ENCODE peak calls at places on chromosomes 5 and 9, in four cellular contexts. One of them, this sample, is unnamed. For H3K4me1, the result is how much of the 10 kb centered on the place peaks cover.

GRCh38 chr5:132300572-132301340 is 6.6 kb downstream of the SLC22A4 start:
- DNase-seq in right lobe of liver: peak
- DNase-seq in A549: no peak
- DNase-seq in PC-3: no peak
- DNase-seq in this sample: no peak

GRCh38 chr9:124449381-124450151 is 685 bp upstream of the ADGRD2 start:
- DNase-seq in PC-3: no peak
- DNase-seq in A549: peak
- DNase-seq in right lobe of liver: peak
- DNase-seq in this sample: no peak

GRCh38 chr9:124371183-124371582 is 44.1 kb downstream of the PSMB7 start:
- DNase-seq in right lobe of liver: no peak
- DNase-seq in PC-3: no peak
- DNase-seq in A549: no peak
- DNase-seq in this sample: no peak

GRCh38 chr5:65722575-65723424 is 795 bp downstream of the NLN start:
- DNase-seq in right lobe of liver: no peak
- DNase-seq in PC-3: peak
- DNase-seq in A549: peak
- DNase-seq in this sample: no peak

GRCh38 chr9:27125936-27126335 is 16.9 kb downstream of the TEK start:
- DNase-seq in right lobe of liver: no peak
- DNase-seq in PC-3: peak
- DNase-seq in A549: no peak
- DNase-seq in this sample: no peak

GRCh38 chr9:92654481-92655301 is 15.2 kb downstream of the IPPK start:
- DNase-seq in right lobe of liver: no peak
- DNase-seq in PC-3: peak
- DNase-seq in A549: no peak
- DNase-seq in this sample: peak

GRCh38 chr9:90969021-90969675 is 167.5 kb downstream of the SYK start:
- DNase-seq in A549: no peak
- DNase-seq in right lobe of liver: no peak
- DNase-seq in PC-3: no peak
- DNase-seq in this sample: no peak

GRCh38 chr5:77900691-77901090 is 124.6 kb upstream of the TBCA start:
- DNase-seq in A549: no peak
- DNase-seq in PC-3: no peak
- DNase-seq in right lobe of liver: no peak
- DNase-seq in this sample: no peak

GRCh38 chr5:11904270-11904906 is at the start of gene CTNND2:
- DNase-seq in right lobe of liver: peak
- DNase-seq in PC-3: peak
- DNase-seq in A549: peak
- DNase-seq in this sample: peak

GRCh38 chr5:61306531-61307195 is 25.4 kb upstream of the ZSWIM6 start:
- DNase-seq in A549: peak
- DNase-seq in right lobe of liver: no peak
- DNase-seq in PC-3: no peak
- DNase-seq in this sample: no peak

GRCh38 chr5:108521841-108522506 is 140.1 kb upstream of the FBXL17 start:
- DNase-seq in A549: peak
- DNase-seq in right lobe of liver: no peak
- DNase-seq in PC-3: peak
- DNase-seq in this sample: no peak

GRCh38 chr5:14429102-14429501 is 152.5 kb upstream of the OTULINL start:
- DNase-seq in PC-3: no peak
- DNase-seq in right lobe of liver: no peak
- DNase-seq in A549: no peak
- DNase-seq in this sample: no peak

GRCh38 chr5:134097221-134097620 is 17.3 kb upstream of the TCF7 start:
- DNase-seq in PC-3: no peak
- DNase-seq in right lobe of liver: peak
- DNase-seq in A549: no peak
- DNase-seq in this sample: no peak

GRCh38 chr5:134024811-134025210 is 20.0 kb upstream of the VDAC1 start:
- DNase-seq in A549: no peak
- DNase-seq in PC-3: no peak
- DNase-seq in right lobe of liver: no peak
- DNase-seq in this sample: no peak

GRCh38 chr5:132457371-132458225 is 33.0 kb downstream of the IRF1 start:
- DNase-seq in A549: no peak
- DNase-seq in right lobe of liver: peak
- DNase-seq in PC-3: no peak
- DNase-seq in this sample: peak

GRCh38 chr5:52693279-52693678 is 94.4 kb upstream of the ITGA1 start:
- DNase-seq in A549: peak
- DNase-seq in PC-3: peak
- DNase-seq in right lobe of liver: peak
- DNase-seq in this sample: no peak

GRCh38 chr5:43315262-43315661 is 2.0 kb upstream of the HMGCS1 start:
- DNase-seq in A549: peak
- DNase-seq in PC-3: peak
- DNase-seq in right lobe of liver: no peak
- DNase-seq in this sample: no peak

GRCh38 chr9:134558124-134558805 is 83.3 kb upstream of the COL5A1 start:
- DNase-seq in A549: no peak
- DNase-seq in PC-3: no peak
- DNase-seq in right lobe of liver: no peak
- DNase-seq in this sample: peak

GRCh38 chr5:37851305-37851704 is 11.5 kb upstream of the GDNF start:
- DNase-seq in A549: no peak
- DNase-seq in right lobe of liver: no peak
- DNase-seq in PC-3: no peak
- DNase-seq in this sample: no peak

GRCh38 chr5:37858250-37858649 is 18.4 kb upstream of the GDNF start:
- DNase-seq in right lobe of liver: no peak
- DNase-seq in A549: no peak
- DNase-seq in PC-3: no peak
- DNase-seq in this sample: no peak

GRCh38 chr5:37857696-37858095 is 17.9 kb upstream of the GDNF start:
- DNase-seq in A549: no peak
- DNase-seq in PC-3: no peak
- DNase-seq in right lobe of liver: no peak
- DNase-seq in this sample: no peak

GRCh38 chr5:37859805-37860204 is 20.0 kb upstream of the GDNF start:
- DNase-seq in A549: no peak
- DNase-seq in right lobe of liver: no peak
- DNase-seq in PC-3: no peak
- DNase-seq in this sample: no peak

GRCh38 chr5:37855438-37855837 is 15.6 kb upstream of the GDNF start:
- DNase-seq in right lobe of liver: no peak
- DNase-seq in PC-3: no peak
- DNase-seq in A549: no peak
- DNase-seq in this sample: no peak
- H3K4me1 ChIP-seq in right lobe of liver: under half
- H3K4me1 ChIP-seq in PC-3: under half
- H3K4me1 ChIP-seq in A549: under half
- H3K4me1 ChIP-seq in this sample: under half

DNA sequence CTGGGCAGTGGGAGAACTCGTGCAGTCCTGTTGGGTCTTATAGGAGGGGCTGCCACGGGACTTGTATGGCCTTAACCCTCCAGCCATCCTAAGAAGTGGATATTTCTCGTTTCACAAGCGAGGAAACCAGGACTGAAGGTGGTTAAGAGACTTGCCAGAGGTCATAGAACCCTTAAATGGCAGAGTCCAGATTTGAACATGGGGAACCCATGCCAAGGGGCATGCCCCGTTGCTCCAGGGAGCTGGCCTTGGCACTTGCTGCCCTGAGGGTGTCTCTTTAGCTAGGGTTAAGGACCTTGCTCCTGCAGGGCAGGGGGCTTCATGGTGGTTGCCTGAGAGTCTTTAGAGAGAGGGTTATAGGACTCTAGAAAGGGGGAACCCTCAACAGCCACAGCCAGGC is 63.4 kb downstream of the DAB2IP start:
- DNase-seq in PC-3: no peak
- DNase-seq in A549: no peak
- DNase-seq in right lobe of liver: no peak
- DNase-seq in this sample: no peak
- H3K4me1 ChIP-seq in PC-3: under half
- H3K4me1 ChIP-seq in A549: under half
- H3K4me1 ChIP-seq in right lobe of liver: under half
- H3K4me1 ChIP-seq in this sample: under half

GRCh38 chr9:128099932-128100491 is 27.5 kb downstream of the PTGES2 start:
- DNase-seq in PC-3: no peak
- DNase-seq in A549: no peak
- DNase-seq in right lobe of liver: peak
- DNase-seq in this sample: peak

GRCh38 chr9:128098017-128098935 is 29.3 kb downstream of the PTGES2 start:
- DNase-seq in right lobe of liver: peak
- DNase-seq in PC-3: peak
- DNase-seq in A549: peak
- DNase-seq in this sample: peak

GRCh38 chr9:128100581-128100980 is 26.9 kb downstream of the PTGES2 start:
- DNase-seq in PC-3: no peak
- DNase-seq in A549: no peak
- DNase-seq in right lobe of liver: no peak
- DNase-seq in this sample: peak

GRCh38 chr9:128097156-128098016 is 29.4 kb downstream of the SLC25A25 start:
- DNase-seq in PC-3: no peak
- DNase-seq in A549: no peak
- DNase-seq in right lobe of liver: no peak
- DNase-seq in this sample: peak

GRCh38 chr9:128098936-128099931 is 28.3 kb downstream of the PTGES2 start:
- DNase-seq in right lobe of liver: peak
- DNase-seq in A549: no peak
- DNase-seq in PC-3: no peak
- DNase-seq in this sample: no peak
- H3K4me1 ChIP-seq in right lobe of liver: under half
- H3K4me1 ChIP-seq in A549: under half
- H3K4me1 ChIP-seq in PC-3: under half
- H3K4me1 ChIP-seq in this sample: half or more

DNA sequence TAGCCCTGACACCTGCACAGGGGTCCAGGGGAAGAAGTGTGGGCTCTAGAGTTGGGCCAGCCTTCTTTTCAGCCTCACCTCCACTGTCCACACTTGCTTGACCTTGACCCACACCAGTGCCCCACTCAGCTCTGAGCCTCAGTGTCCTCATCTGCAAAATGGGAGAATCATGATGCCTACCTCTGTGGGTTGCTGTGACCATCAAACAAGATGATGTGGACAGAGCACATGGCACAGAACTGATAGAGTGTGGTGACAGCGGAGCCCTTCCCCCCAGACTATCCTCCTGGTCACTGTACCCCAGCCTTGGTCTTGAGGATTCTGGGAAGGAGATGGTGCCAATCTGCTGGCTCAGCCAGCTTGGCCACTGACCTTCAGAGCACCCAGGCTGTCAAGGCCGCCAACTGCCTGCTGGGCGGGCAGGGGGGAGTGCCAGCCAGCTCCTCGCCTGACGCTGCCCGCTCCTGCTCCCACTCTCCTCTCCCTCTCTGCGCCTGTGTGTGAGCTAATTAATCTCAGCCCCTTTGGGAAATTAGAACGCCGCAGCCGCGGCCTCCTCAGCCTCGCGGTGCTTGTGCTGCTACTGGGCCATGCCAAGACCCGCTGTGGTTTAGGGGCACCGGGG is 16.7 kb downstream of the CXXC5 start:
- DNase-seq in PC-3: no peak
- DNase-seq in right lobe of liver: no peak
- DNase-seq in A549: no peak
- DNase-seq in this sample: no peak
- H3K4me1 ChIP-seq in PC-3: under half
- H3K4me1 ChIP-seq in right lobe of liver: under half
- H3K4me1 ChIP-seq in A549: half or more
- H3K4me1 ChIP-seq in this sample: half or more

GRCh38 chr9:122821278-122821952 is 7.0 kb downstream of the PDCL start:
- DNase-seq in right lobe of liver: no peak
- DNase-seq in A549: no peak
- DNase-seq in PC-3: no peak
- DNase-seq in this sample: peak
- H3K4me1 ChIP-seq in right lobe of liver: under half
- H3K4me1 ChIP-seq in A549: under half
- H3K4me1 ChIP-seq in PC-3: under half
- H3K4me1 ChIP-seq in this sample: half or more

This sample was measured in lower lobe of right lung.